ENCODE peak calls at places on chromosomes 16 and 17, in seven cellular contexts. One of them, this sample, is unnamed.

GRCh38 chr16:1078579-1079021 is 6.1 kb downstream of the SSTR5 start:
- DNase-seq in lung: peak
- DNase-seq in lower leg skin: peak
- DNase-seq in fibroblast of lung: peak
- DNase-seq in ovary: peak
- DNase-seq in choroid plexus epithelial cell: peak
- DNase-seq in psoas muscle: no peak
- DNase-seq in this sample: peak

GRCh38 chr16:88430524-88431446 is 22.3 kb upstream of the ZFPM1 start:
- DNase-seq in lung: no peak
- DNase-seq in choroid plexus epithelial cell: peak
- DNase-seq in fibroblast of lung: peak
- DNase-seq in lower leg skin: no peak
- DNase-seq in psoas muscle: no peak
- DNase-seq in ovary: no peak
- DNase-seq in this sample: peak

GRCh38 chr17:57609125-57609877 is 135.8 kb downstream of the CCDC182 start:
- DNase-seq in psoas muscle: no peak
- DNase-seq in lung: no peak
- DNase-seq in fibroblast of lung: no peak
- DNase-seq in ovary: no peak
- DNase-seq in choroid plexus epithelial cell: no peak
- DNase-seq in lower leg skin: no peak
- DNase-seq in this sample: no peak

GRCh38 chr16:16162591-16162990 is 60.7 kb downstream of the ABCC6 start:
- DNase-seq in fibroblast of lung: no peak
- DNase-seq in lung: no peak
- DNase-seq in psoas muscle: no peak
- DNase-seq in lower leg skin: no peak
- DNase-seq in choroid plexus epithelial cell: no peak
- DNase-seq in ovary: no peak
- DNase-seq in this sample: no peak

GRCh38 chr17:66717680-66718079 is 117.2 kb upstream of the CACNG5 start:
- DNase-seq in psoas muscle: no peak
- DNase-seq in fibroblast of lung: peak
- DNase-seq in lung: peak
- DNase-seq in choroid plexus epithelial cell: peak
- DNase-seq in ovary: no peak
- DNase-seq in lower leg skin: no peak
- DNase-seq in this sample: no peak

GRCh38 chr17:41413353-41413752 is 11.0 kb downstream of the KRT37 start:
- DNase-seq in psoas muscle: no peak
- DNase-seq in lower leg skin: no peak
- DNase-seq in choroid plexus epithelial cell: peak
- DNase-seq in lung: peak
- DNase-seq in ovary: no peak
- DNase-seq in fibroblast of lung: peak
- DNase-seq in this sample: no peak

GRCh38 chr16:82368041-82368440 is 198.0 kb upstream of the MPHOSPH6 start:
- DNase-seq in choroid plexus epithelial cell: peak
- DNase-seq in lower leg skin: no peak
- DNase-seq in psoas muscle: no peak
- DNase-seq in lung: no peak
- DNase-seq in fibroblast of lung: peak
- DNase-seq in ovary: no peak
- DNase-seq in this sample: peak

GRCh38 chr16:11742041-11742535 is 569 bp downstream of the TXNDC11 start:
- DNase-seq in lower leg skin: peak
- DNase-seq in lung: peak
- DNase-seq in ovary: no peak
- DNase-seq in psoas muscle: peak
- DNase-seq in choroid plexus epithelial cell: no peak
- DNase-seq in fibroblast of lung: peak
- DNase-seq in this sample: no peak

GRCh38 chr16:67279296-67280089 is at the start of gene PLEKHG4:
- DNase-seq in ovary: peak
- DNase-seq in psoas muscle: peak
- DNase-seq in lung: peak
- DNase-seq in choroid plexus epithelial cell: peak
- DNase-seq in lower leg skin: peak
- DNase-seq in fibroblast of lung: peak
- DNase-seq in this sample: peak

GRCh38 chr17:57707892-57708291 is 37.2 kb downstream of the CCDC182 start:
- DNase-seq in lung: peak
- DNase-seq in choroid plexus epithelial cell: peak
- DNase-seq in psoas muscle: peak
- DNase-seq in ovary: peak
- DNase-seq in lower leg skin: no peak
- DNase-seq in fibroblast of lung: peak
- DNase-seq in this sample: no peak

GRCh38 chr17:34361478-34362061 is 1.5 kb downstream of the CCL1 start:
- DNase-seq in ovary: peak
- DNase-seq in choroid plexus epithelial cell: peak
- DNase-seq in fibroblast of lung: peak
- DNase-seq in psoas muscle: peak
- DNase-seq in lower leg skin: peak
- DNase-seq in lung: peak
- DNase-seq in this sample: peak
- TF ChIP-seq CTCF in ovary: peak
- TF ChIP-seq CTCF in choroid plexus epithelial cell: peak
- TF ChIP-seq CTCF in fibroblast of lung: peak
- TF ChIP-seq CTCF in psoas muscle: peak
- TF ChIP-seq CTCF in lower leg skin: peak
- TF ChIP-seq CTCF in lung: peak
- TF ChIP-seq CTCF in this sample: peak

DNA sequence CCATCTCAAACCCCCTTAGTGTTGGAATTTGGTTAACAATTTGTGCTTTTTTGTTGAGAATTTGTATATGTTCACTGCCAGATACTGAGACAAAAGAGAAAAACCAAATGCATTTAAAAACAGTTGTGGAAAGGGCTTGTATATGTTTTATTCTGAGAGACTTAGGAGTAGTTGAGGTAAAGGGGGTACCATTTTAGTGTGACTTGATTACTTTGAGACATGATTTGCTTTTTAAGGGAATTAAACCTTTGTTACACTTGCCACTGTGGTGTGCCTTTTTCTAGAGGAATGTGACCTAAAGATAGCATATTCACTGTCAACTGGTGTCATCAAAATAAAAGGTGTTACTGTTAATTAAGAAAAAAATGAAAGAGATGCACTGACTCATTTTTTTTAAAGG is 4.5 kb downstream of the IGF2BP1 start:
- DNase-seq in fibroblast of lung: no peak
- DNase-seq in lower leg skin: no peak
- DNase-seq in lung: no peak
- DNase-seq in choroid plexus epithelial cell: no peak
- DNase-seq in psoas muscle: no peak
- DNase-seq in ovary: no peak
- DNase-seq in this sample: no peak
- TF ChIP-seq CTCF in fibroblast of lung: no peak
- TF ChIP-seq CTCF in lower leg skin: no peak
- TF ChIP-seq CTCF in lung: no peak
- TF ChIP-seq CTCF in choroid plexus epithelial cell: no peak
- TF ChIP-seq CTCF in psoas muscle: no peak
- TF ChIP-seq CTCF in ovary: no peak
- TF ChIP-seq CTCF in this sample: no peak

DNA sequence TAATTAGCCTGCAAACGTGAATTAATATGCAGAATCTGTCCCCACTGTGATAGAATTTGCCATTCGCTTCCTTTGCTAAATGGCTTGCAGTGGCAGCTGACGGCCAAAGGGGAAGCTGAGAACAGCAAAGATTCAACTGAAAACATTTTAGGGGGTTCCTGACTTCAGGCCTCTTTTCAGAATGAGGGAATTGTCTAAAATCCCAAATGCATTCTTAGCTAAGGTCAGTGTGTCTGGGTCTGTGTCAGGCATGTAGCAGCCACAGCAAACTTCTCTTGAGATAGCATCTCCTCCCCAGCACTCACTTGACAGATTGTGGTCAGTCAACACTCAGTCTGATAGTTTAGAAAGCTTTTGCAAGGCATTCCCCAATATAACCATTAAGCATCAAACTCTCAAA is 701.1 kb downstream of the WWOX start:
- DNase-seq in lung: no peak
- DNase-seq in ovary: no peak
- DNase-seq in psoas muscle: no peak
- DNase-seq in fibroblast of lung: no peak
- DNase-seq in lower leg skin: no peak
- DNase-seq in choroid plexus epithelial cell: no peak
- DNase-seq in this sample: no peak
- TF ChIP-seq CTCF in lung: no peak
- TF ChIP-seq CTCF in ovary: no peak
- TF ChIP-seq CTCF in psoas muscle: no peak
- TF ChIP-seq CTCF in fibroblast of lung: no peak
- TF ChIP-seq CTCF in lower leg skin: no peak
- TF ChIP-seq CTCF in choroid plexus epithelial cell: no peak
- TF ChIP-seq CTCF in this sample: no peak

DNA sequence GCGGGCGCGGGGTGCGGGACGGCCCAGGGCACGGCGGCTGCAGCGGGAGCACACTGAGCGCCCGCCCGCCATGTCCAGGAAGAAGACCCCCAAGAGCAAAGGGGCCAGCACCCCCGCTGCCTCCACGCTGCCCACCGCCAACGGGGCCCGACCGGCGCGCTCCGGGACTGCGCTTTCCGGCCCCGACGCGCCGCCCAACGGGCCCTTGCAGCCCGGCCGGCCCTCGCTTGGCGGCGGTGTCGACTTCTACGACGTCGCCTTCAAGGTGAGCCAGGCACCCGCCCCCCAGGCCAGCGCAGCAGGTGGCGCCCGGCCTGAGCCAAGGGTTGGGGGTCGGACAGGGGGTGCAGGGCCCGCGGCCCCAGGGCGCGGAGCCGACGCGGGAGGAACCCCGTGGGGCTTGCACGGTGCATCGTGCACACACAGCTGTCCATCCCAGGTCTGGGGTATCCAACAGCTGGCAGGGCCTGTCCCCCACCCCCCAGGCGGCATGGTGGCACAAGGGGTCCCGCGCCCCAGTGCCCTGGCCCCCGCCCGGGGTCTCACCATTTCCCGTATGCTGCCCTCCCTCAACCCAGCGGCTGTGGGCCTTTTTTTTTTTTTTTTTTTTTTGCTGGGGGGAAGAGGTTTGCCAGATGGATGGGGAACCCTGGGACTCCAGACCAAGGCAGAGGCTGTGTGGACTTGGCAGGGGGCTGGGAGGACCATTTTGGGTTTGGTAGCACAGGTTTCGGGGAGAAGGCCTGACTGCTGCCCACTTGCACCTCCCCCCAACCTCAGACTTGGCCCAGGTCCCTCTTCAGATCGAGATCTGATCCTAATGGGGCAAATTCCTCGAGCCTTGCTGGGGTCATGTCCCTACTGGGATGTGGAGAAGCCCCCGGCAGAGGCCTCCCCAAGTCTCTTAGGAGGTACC is 547 bp downstream of the RAB26 start:
- DNase-seq in psoas muscle: no peak
- DNase-seq in fibroblast of lung: peak
- DNase-seq in lung: no peak
- DNase-seq in ovary: no peak
- DNase-seq in lower leg skin: no peak
- DNase-seq in choroid plexus epithelial cell: no peak
- DNase-seq in this sample: no peak
- TF ChIP-seq CTCF in psoas muscle: peak
- TF ChIP-seq CTCF in fibroblast of lung: no peak
- TF ChIP-seq CTCF in lung: no peak
- TF ChIP-seq CTCF in ovary: no peak
- TF ChIP-seq CTCF in lower leg skin: no peak
- TF ChIP-seq CTCF in choroid plexus epithelial cell: no peak
- TF ChIP-seq CTCF in this sample: no peak

DNA sequence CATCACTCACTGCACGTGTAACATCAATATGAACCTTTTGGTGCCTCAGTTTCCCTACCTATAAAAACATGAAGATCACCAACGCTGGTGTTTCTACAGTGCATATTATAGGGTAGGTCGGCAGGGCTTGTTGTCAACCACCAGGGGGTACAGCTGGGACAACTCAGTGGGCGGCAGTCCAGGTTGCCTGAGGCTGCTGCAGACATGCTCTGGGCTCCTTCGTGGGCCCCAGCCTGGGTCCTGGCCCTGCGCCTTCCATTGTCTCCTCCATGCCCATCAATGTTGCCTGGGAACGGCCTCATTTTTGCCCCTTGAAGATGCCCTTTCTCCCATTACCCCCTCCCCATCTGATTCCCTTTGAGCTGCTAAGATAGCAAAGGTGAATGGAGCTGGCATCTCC is 89.8 kb downstream of the GSG1L start:
- DNase-seq in fibroblast of lung: no peak
- DNase-seq in lower leg skin: no peak
- DNase-seq in ovary: no peak
- DNase-seq in psoas muscle: no peak
- DNase-seq in lung: no peak
- DNase-seq in choroid plexus epithelial cell: no peak
- DNase-seq in this sample: no peak
- TF ChIP-seq CTCF in fibroblast of lung: no peak
- TF ChIP-seq CTCF in lower leg skin: no peak
- TF ChIP-seq CTCF in ovary: no peak
- TF ChIP-seq CTCF in psoas muscle: no peak
- TF ChIP-seq CTCF in lung: no peak
- TF ChIP-seq CTCF in choroid plexus epithelial cell: no peak
- TF ChIP-seq CTCF in this sample: no peak

GRCh38 chr17:75843577-75844529 is at the start of gene UNC13D:
- DNase-seq in lung: peak
- DNase-seq in psoas muscle: no peak
- DNase-seq in lower leg skin: no peak
- DNase-seq in fibroblast of lung: no peak
- DNase-seq in choroid plexus epithelial cell: no peak
- DNase-seq in ovary: no peak
- DNase-seq in this sample: no peak

GRCh38 chr17:75844530-75845057 is 390 bp upstream of the UNC13D start:
- DNase-seq in choroid plexus epithelial cell: peak
- DNase-seq in fibroblast of lung: no peak
- DNase-seq in ovary: no peak
- DNase-seq in psoas muscle: no peak
- DNase-seq in lung: peak
- DNase-seq in lower leg skin: no peak
- DNase-seq in this sample: no peak

GRCh38 chr17:75845058-75845711 is 981 bp upstream of the UNC13D start:
- DNase-seq in lung: peak
- DNase-seq in psoas muscle: peak
- DNase-seq in choroid plexus epithelial cell: peak
- DNase-seq in ovary: peak
- DNase-seq in fibroblast of lung: peak
- DNase-seq in lower leg skin: peak
- DNase-seq in this sample: peak

GRCh38 chr17:75842411-75842810 is 1.8 kb downstream of the UNC13D start:
- DNase-seq in ovary: no peak
- DNase-seq in lung: no peak
- DNase-seq in lower leg skin: no peak
- DNase-seq in fibroblast of lung: no peak
- DNase-seq in psoas muscle: no peak
- DNase-seq in choroid plexus epithelial cell: no peak
- DNase-seq in this sample: no peak

GRCh38 chr17:75842963-75843576 is 1.1 kb downstream of the UNC13D start:
- DNase-seq in choroid plexus epithelial cell: no peak
- DNase-seq in fibroblast of lung: no peak
- DNase-seq in psoas muscle: no peak
- DNase-seq in lung: no peak
- DNase-seq in ovary: no peak
- DNase-seq in lower leg skin: no peak
- DNase-seq in this sample: no peak
- TF ChIP-seq CTCF in choroid plexus epithelial cell: no peak
- TF ChIP-seq CTCF in fibroblast of lung: no peak
- TF ChIP-seq CTCF in psoas muscle: no peak
- TF ChIP-seq CTCF in lung: no peak
- TF ChIP-seq CTCF in ovary: no peak
- TF ChIP-seq CTCF in lower leg skin: no peak
- TF ChIP-seq CTCF in this sample: no peak

This sample was measured in brain microvascular endothelial cell.